ENCODE peak calls at places on chromosomes 11 and 22, in five cellular contexts. One of them, this sample, is unnamed.

GRCh38 chr11:35529971-35530495 is 4.6 kb upstream of the PAMR1 start:
- DNase-seq in GM12878: no peak
- DNase-seq in HCT116: no peak
- DNase-seq in spleen: no peak
- DNase-seq in prostate gland: no peak
- DNase-seq in this sample: no peak

GRCh38 chr22:18970180-18970947 is 34.3 kb upstream of the PRODH start:
- DNase-seq in GM12878: no peak
- DNase-seq in HCT116: no peak
- DNase-seq in spleen: peak; percentile 59
- DNase-seq in prostate gland: no peak
- DNase-seq in this sample: no peak

GRCh38 chr11:96376796-96377195 is 12.9 kb downstream of the CCDC82 start:
- DNase-seq in GM12878: no peak
- DNase-seq in HCT116: no peak
- DNase-seq in spleen: no peak
- DNase-seq in prostate gland: no peak
- DNase-seq in this sample: no peak

GRCh38 chr22:20550057-20550817 is 42.8 kb downstream of the MED15 start:
- DNase-seq in GM12878: no peak
- DNase-seq in HCT116: no peak
- DNase-seq in spleen: peak; percentile 56
- DNase-seq in prostate gland: no peak
- DNase-seq in this sample: no peak

GRCh38 chr11:43360361-43361032 is 1.8 kb downstream of the TTC17 start:
- DNase-seq in GM12878: no peak
- DNase-seq in HCT116: no peak
- DNase-seq in spleen: no peak
- DNase-seq in prostate gland: no peak
- DNase-seq in this sample: no peak

GRCh38 chr11:103633819-103634590 is 402.4 kb upstream of the DDI1 start:
- DNase-seq in GM12878: no peak
- DNase-seq in HCT116: no peak
- DNase-seq in spleen: no peak
- DNase-seq in prostate gland: no peak
- DNase-seq in this sample: no peak

GRCh38 chr11:26930518-26931247 is 63.2 kb upstream of the FIBIN start:
- DNase-seq in GM12878: no peak
- DNase-seq in HCT116: no peak
- DNase-seq in spleen: no peak
- DNase-seq in prostate gland: no peak
- DNase-seq in this sample: no peak

GRCh38 chr22:30205281-30206115 is 41.1 kb downstream of the LIF start:
- DNase-seq in GM12878: no peak
- DNase-seq in HCT116: no peak
- DNase-seq in spleen: no peak
- DNase-seq in prostate gland: no peak
- DNase-seq in this sample: no peak

GRCh38 chr11:4626207-4627105 is 10.8 kb upstream of the OR51D1 start:
- DNase-seq in GM12878: no peak
- DNase-seq in HCT116: peak; percentile 75
- DNase-seq in spleen: no peak
- DNase-seq in prostate gland: peak; percentile 88
- DNase-seq in this sample: peak; percentile 84

GRCh38 chr22:48886604-48887393 is 940.9 kb downstream of the BRD1 start:
- DNase-seq in GM12878: no peak
- DNase-seq in HCT116: no peak
- DNase-seq in spleen: peak; percentile 64
- DNase-seq in prostate gland: no peak
- DNase-seq in this sample: no peak

GRCh38 chr11:101584129-101584515 is 315 bp upstream of the TRPC6 start:
- DNase-seq in GM12878: no peak
- DNase-seq in HCT116: no peak
- DNase-seq in spleen: no peak
- DNase-seq in prostate gland: no peak
- DNase-seq in this sample: no peak

GRCh38 chr11:10694481-10695239 is 1.1 kb upstream of the IRAG1 start:
- DNase-seq in GM12878: no peak
- DNase-seq in HCT116: no peak
- DNase-seq in spleen: no peak
- DNase-seq in prostate gland: no peak
- DNase-seq in this sample: no peak

GRCh38 chr11:119782673-119783072 is 53.7 kb upstream of the NECTIN1 start:
- DNase-seq in GM12878: no peak
- DNase-seq in HCT116: no peak
- DNase-seq in spleen: peak; percentile 31
- DNase-seq in prostate gland: no peak
- DNase-seq in this sample: no peak

GRCh38 chr11:121132211-121132976 is 31.4 kb downstream of the TECTA start:
- DNase-seq in GM12878: no peak
- DNase-seq in HCT116: peak; percentile 54
- DNase-seq in spleen: no peak
- DNase-seq in prostate gland: no peak
- DNase-seq in this sample: no peak

GRCh38 chr11:123321641-123322040 is 108.4 kb upstream of the GRAMD1B start:
- DNase-seq in GM12878: no peak
- DNase-seq in HCT116: no peak
- DNase-seq in spleen: no peak
- DNase-seq in prostate gland: no peak
- DNase-seq in this sample: no peak

GRCh38 chr11:8787372-8787771 is 104.8 kb downstream of the RPL27A start:
- DNase-seq in GM12878: no peak
- DNase-seq in HCT116: no peak
- DNase-seq in spleen: no peak
- DNase-seq in prostate gland: no peak
- DNase-seq in this sample: no peak

GRCh38 chr11:67098799-67099198 is 20.3 kb upstream of the KDM2A start:
- DNase-seq in GM12878: no peak
- DNase-seq in HCT116: no peak
- DNase-seq in spleen: no peak
- DNase-seq in prostate gland: no peak
- DNase-seq in this sample: no peak

GRCh38 chr11:117634756-117635593 is 162.0 kb downstream of the DSCAML1 start:
- DNase-seq in GM12878: no peak
- DNase-seq in HCT116: no peak
- DNase-seq in spleen: peak; percentile 61
- DNase-seq in prostate gland: no peak
- DNase-seq in this sample: no peak

GRCh38 chr11:10091314-10092045 is 202.5 kb downstream of the SBF2 start:
- DNase-seq in GM12878: no peak
- DNase-seq in HCT116: no peak
- DNase-seq in spleen: no peak
- DNase-seq in prostate gland: no peak
- DNase-seq in this sample: no peak

GRCh38 chr22:37145415-37146385 is 4.0 kb downstream of the IL2RB start:
- DNase-seq in GM12878: no peak
- DNase-seq in HCT116: no peak
- DNase-seq in spleen: no peak
- DNase-seq in prostate gland: no peak
- DNase-seq in this sample: no peak

GRCh38 chr22:22841598-22841997 is 46.0 kb upstream of the IGLL5 start:
- DNase-seq in GM12878: no peak
- DNase-seq in HCT116: no peak
- DNase-seq in spleen: no peak
- DNase-seq in prostate gland: no peak
- DNase-seq in this sample: no peak

GRCh38 chr11:11992257-11992690 is 16.2 kb downstream of the DKK3 start:
- DNase-seq in GM12878: no peak
- DNase-seq in HCT116: no peak
- DNase-seq in spleen: no peak
- DNase-seq in prostate gland: no peak
- DNase-seq in this sample: no peak

GRCh38 chr11:74702383-74703007 is 28.7 kb downstream of the CHRDL2 start:
- DNase-seq in GM12878: no peak
- DNase-seq in HCT116: peak; percentile 38
- DNase-seq in spleen: peak; percentile 81
- DNase-seq in prostate gland: no peak
- DNase-seq in this sample: no peak

DNA sequence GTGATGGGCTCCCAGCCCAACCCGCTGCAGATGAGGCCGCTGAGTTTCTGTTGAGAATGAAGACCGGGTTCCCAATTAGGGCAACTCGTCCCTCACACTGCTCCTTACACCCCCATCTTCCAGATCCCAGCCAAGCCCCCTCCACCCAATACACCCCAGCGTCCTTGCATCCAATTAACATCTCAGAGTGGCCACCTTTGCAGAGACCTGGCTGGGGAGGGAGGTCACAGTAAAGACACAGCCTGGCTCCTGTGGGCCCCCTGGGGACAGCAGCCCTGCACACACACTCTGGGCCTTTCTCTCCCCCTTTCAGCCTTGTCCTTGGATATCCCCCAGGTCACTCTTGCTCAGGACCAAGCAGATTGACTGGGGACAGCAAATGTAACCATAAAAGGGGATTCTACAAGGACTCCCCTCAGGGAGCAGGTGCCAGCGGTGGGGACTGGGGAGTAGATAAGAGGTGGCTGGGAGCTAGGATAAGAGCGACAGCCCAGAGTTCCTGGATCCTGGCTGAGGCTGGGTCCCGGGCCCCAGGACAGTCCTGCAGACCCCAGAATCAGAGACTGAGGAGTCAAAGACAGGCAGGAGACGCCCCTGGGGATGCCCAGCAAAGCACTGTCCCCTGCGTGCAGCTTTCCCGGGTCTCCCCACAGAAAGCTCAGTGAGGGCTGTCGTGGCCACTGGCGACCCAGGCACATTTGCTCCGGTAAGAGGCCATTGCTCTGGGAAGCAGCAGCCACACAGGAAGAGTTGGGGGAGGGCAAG is 8.4 kb downstream of the APOBEC3A start:
- DNase-seq in GM12878: no peak
- DNase-seq in HCT116: no peak
- DNase-seq in spleen: peak; percentile 63
- DNase-seq in prostate gland: no peak
- DNase-seq in this sample: no peak
- TF ChIP-seq POLR2AphosphoS5 in GM12878: no peak
- TF ChIP-seq POLR2AphosphoS5 in HCT116: no peak
- TF ChIP-seq POLR2AphosphoS5 in spleen: peak; percentile 58
- TF ChIP-seq POLR2AphosphoS5 in prostate gland: no peak
- TF ChIP-seq POLR2AphosphoS5 in this sample: no peak

GRCh38 chr11:44471603-44472002 is 93.9 kb upstream of the CD82 start:
- DNase-seq in GM12878: no peak
- DNase-seq in HCT116: no peak
- DNase-seq in spleen: no peak
- DNase-seq in prostate gland: no peak
- DNase-seq in this sample: no peak

GRCh38 chr11:44468338-44468988 is 97.0 kb upstream of the CD82 start:
- DNase-seq in GM12878: no peak
- DNase-seq in HCT116: no peak
- DNase-seq in spleen: no peak
- DNase-seq in prostate gland: no peak
- DNase-seq in this sample: no peak

GRCh38 chr11:44469412-44469811 is 96.1 kb upstream of the CD82 start:
- DNase-seq in GM12878: no peak
- DNase-seq in HCT116: no peak
- DNase-seq in spleen: no peak
- DNase-seq in prostate gland: no peak
- DNase-seq in this sample: no peak

GRCh38 chr11:44467931-44468330 is 97.5 kb upstream of the CD82 start:
- DNase-seq in GM12878: no peak
- DNase-seq in HCT116: no peak
- DNase-seq in spleen: no peak
- DNase-seq in prostate gland: no peak
- DNase-seq in this sample: no peak

GRCh38 chr11:44470849-44471248 is 94.6 kb upstream of the CD82 start:
- DNase-seq in GM12878: no peak
- DNase-seq in HCT116: no peak
- DNase-seq in spleen: no peak
- DNase-seq in prostate gland: no peak
- DNase-seq in this sample: no peak
- H3K4me1 ChIP-seq in GM12878: no peaks in the 10 kb centered on the region
- H3K4me1 ChIP-seq in HCT116: no peaks in the 10 kb centered on the region
- H3K4me1 ChIP-seq in spleen: no peaks in the 10 kb centered on the region
- H3K4me1 ChIP-seq in prostate gland: no peaks in the 10 kb centered on the region
- H3K4me1 ChIP-seq in this sample: peaks cover 10% of the 10 kb centered on the region

DNA sequence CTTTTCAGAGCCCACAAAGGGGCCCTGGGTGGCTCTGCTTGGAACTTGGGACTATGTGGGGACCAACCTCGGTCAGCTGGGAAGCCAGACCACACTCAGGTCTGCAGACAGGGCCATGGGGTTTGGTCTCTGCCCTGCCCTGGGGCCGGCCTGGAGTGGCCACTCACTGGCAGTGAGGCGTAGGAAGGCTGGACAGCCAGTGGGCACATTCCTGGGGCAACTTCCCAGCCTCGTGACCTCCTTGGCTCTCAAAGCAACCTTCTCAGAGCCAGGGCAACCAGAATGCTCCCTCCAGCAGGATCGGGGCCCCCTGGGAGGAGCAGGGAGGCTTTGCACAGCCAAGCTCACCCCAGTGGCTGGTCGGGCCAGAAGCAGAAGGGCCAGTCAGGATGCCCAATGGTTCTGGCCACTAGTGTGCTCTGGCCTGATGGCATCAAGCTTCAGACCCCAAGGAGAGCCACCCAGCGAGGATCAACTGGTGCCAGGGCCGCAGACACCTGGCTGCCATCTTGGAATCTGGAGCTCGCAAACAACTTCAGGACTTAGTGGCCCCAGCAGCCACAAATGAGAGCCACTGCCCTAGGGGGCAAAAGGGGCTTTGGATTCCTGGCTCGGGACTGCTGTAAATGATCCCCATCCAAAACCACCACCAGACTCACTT is 87.1 kb downstream of the MYEOV start:
- DNase-seq in GM12878: no peak
- DNase-seq in HCT116: no peak
- DNase-seq in spleen: peak; percentile 57
- DNase-seq in prostate gland: no peak
- DNase-seq in this sample: no peak
- TF ChIP-seq POLR2AphosphoS5 in GM12878: no peak
- TF ChIP-seq POLR2AphosphoS5 in HCT116: no peak
- TF ChIP-seq POLR2AphosphoS5 in spleen: no peak
- TF ChIP-seq POLR2AphosphoS5 in prostate gland: no peak
- TF ChIP-seq POLR2AphosphoS5 in this sample: no peak

GRCh38 chr22:42889290-42889689 is 32.2 kb upstream of the ARFGAP3 start:
- DNase-seq in GM12878: peak; percentile 97
- DNase-seq in HCT116: no peak
- DNase-seq in spleen: no peak
- DNase-seq in prostate gland: no peak
- DNase-seq in this sample: no peak

GRCh38 chr22:42884616-42885375 is 27.7 kb upstream of the ARFGAP3 start:
- DNase-seq in GM12878: no peak
- DNase-seq in HCT116: no peak
- DNase-seq in spleen: no peak
- DNase-seq in prostate gland: no peak
- DNase-seq in this sample: no peak

GRCh38 chr22:42887523-42888507 is 30.7 kb upstream of the ARFGAP3 start:
- DNase-seq in GM12878: no peak
- DNase-seq in HCT116: no peak
- DNase-seq in spleen: no peak
- DNase-seq in prostate gland: no peak
- DNase-seq in this sample: no peak

GRCh38 chr22:42885446-42885845 is 28.4 kb upstream of the ARFGAP3 start:
- DNase-seq in GM12878: no peak
- DNase-seq in HCT116: no peak
- DNase-seq in spleen: no peak
- DNase-seq in prostate gland: no peak
- DNase-seq in this sample: no peak

DNA sequence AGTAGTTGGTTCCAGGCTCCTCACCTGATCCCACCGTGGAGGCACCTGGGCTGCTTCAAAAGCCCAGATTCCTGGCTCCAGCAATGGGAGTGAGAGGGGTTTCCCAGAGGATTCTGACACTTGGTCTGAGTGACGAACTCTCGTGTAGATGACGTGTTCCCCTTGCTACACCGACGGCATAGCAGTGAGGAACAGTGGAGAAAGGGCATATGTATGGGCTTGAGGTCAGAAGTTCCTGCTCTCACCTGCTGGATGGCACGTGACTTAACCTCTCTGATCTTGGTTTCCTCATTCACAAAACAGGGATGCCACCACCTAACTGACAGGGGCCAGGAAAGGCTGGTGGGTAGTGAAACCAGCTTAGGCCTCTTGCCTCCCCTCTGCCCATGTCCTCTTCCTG is 30.0 kb upstream of the ARFGAP3 start:
- DNase-seq in GM12878: no peak
- DNase-seq in HCT116: no peak
- DNase-seq in spleen: no peak
- DNase-seq in prostate gland: no peak
- DNase-seq in this sample: no peak
- H3K4me1 ChIP-seq in GM12878: peaks cover 38% of the 10 kb centered on the region
- H3K4me1 ChIP-seq in HCT116: no peaks in the 10 kb centered on the region
- H3K4me1 ChIP-seq in spleen: peaks cover 4% of the 10 kb centered on the region
- H3K4me1 ChIP-seq in prostate gland: no peaks in the 10 kb centered on the region
- H3K4me1 ChIP-seq in this sample: peaks cover 16% of the 10 kb centered on the region

This sample was measured in esophagus muscularis mucosa.